ENCODE peak calls at places on chromosomes 11 and 22, in five cellular contexts. M, U, Q, F and Y are unnamed samples.

GRCh38 chr11:67301951-67302516 is 1.3 kb upstream of the SSH3 start:
- DNase-seq in M (no peak), U (no peak), Q (peak; percentile 87), F (no peak), Y (peak; percentile 28)

GRCh38 chr11:108871152-108871551 is 206.3 kb downstream of the DDX10 start:
- DNase-seq in M (peak; percentile 15), U (peak; percentile 50), Q (peak; percentile 39), F (peak; percentile 72), Y (peak; percentile 72)

GRCh38 chr11:16184588-16184987 is 171.8 kb downstream of the SOX6 start:
- DNase-seq in M (peak; percentile 21), U (no peak), Q (no peak), F (peak; percentile 11), Y (peak; percentile 72)

GRCh38 chr11:120343429-120343828 is 7.2 kb downstream of the ARHGEF12 start:
- DNase-seq in M (no peak), U (no peak), Q (no peak), F (no peak), Y (no peak)

GRCh38 chr11:123251656-123252344 is 56.8 kb upstream of the CLMP start:
- DNase-seq in M (no peak), U (no peak), Q (no peak), F (peak; percentile 70), Y (peak; percentile 80)

GRCh38 chr22:46931881-46932280 is 169.4 kb downstream of the TBC1D22A start:
- DNase-seq in M (no peak), U (no peak), Q (no peak), F (no peak), Y (no peak)

GRCh38 chr11:126893796-126894195 is 106.8 kb downstream of the KIRREL3 start:
- DNase-seq in M (no peak), U (no peak), Q (no peak), F (peak; percentile 9), Y (no peak)

GRCh38 chr22:48827904-48828555 is 999.6 kb downstream of the BRD1 start:
- DNase-seq in M (no peak), U (no peak), Q (no peak), F (no peak), Y (no peak)

GRCh38 chr11:72229925-72230763 is 5.6 kb downstream of the INPPL1 start:
- DNase-seq in M (no peak), U (no peak), Q (no peak), F (no peak), Y (no peak)

GRCh38 chr11:17594686-17595192 is 47.7 kb downstream of the OTOG start:
- DNase-seq in M (no peak), U (no peak), Q (peak; percentile 2), F (no peak), Y (no peak)

GRCh38 chr11:2414616-2415015 is 14.1 kb downstream of the TSSC4 start:
- DNase-seq in M (no peak), U (no peak), Q (no peak), F (no peak), Y (no peak)

GRCh38 chr11:2415171-2415570 is 14.6 kb downstream of the TSSC4 start:
- DNase-seq in M (no peak), U (no peak), Q (no peak), F (no peak), Y (no peak)

GRCh38 chr11:2416765-2417164 is 16.2 kb downstream of the TSSC4 start:
- DNase-seq in M (no peak), U (no peak), Q (no peak), F (no peak), Y (no peak)

GRCh38 chr11:2413735-2414579 is 13.4 kb downstream of the TSSC4 start:
- DNase-seq in M (no peak), U (no peak), Q (no peak), F (no peak), Y (no peak)

DNA sequence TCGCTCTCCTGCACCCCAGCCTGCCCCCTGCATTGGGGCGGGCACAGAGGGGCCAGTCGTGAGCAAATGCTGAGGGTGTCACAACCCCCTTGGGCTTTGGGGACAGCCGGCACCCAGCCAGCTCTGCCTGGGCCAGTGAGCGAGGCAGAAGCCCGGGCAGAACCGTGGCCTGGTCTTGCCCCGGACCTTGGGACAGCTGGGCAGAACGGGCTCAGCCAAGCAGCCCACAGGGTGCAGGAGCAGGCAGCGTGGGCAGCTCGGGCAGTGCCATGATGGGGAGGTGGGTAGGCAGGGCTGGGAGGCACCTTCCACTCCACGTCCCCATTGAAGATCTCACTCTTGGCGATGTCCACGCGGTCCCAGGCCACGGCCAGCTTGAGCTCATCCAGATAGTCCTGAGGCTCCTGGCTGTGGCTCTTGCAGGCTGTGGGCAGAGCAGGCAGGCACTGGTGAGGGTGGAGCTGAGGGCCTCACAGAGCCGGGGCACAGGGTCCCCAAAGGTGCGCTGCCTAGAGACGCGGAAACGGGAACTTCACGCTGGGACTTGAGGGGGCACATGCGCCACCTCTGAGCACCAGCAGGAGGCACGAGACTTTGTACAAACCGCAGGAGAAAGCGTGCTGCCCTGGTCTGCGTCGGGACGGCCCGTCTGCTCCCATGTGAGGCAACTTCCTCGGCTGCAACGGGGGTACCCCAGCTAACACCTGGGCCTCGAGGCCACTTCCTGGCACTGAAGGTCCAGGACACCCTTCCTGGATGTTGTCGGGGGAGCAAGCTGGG is 15.2 kb downstream of the TSSC4 start:
- DNase-seq in M (no peak), U (no peak), Q (no peak), F (no peak), Y (no peak)
- TF ChIP-seq CTCF in M (no peak), U (no peak), Q (peak; percentile 16), F (no peak), Y (no peak)

GRCh38 chr11:33863418-33864172 is 28.3 kb downstream of the LMO2 start:
- DNase-seq in M (no peak), U (no peak), Q (no peak), F (peak; percentile 4), Y (no peak)
- TF ChIP-seq CTCF in M (no peak), U (no peak), Q (peak; percentile 8), F (no peak), Y (no peak)

GRCh38 chr11:8871283-8871775 is 39.7 kb upstream of the AKIP1 start:
- DNase-seq in M (peak; percentile 92), U (peak; percentile 70), Q (peak; percentile 74), F (peak; percentile 96), Y (peak; percentile 94)

GRCh38 chr11:8867856-8868705 is 42.9 kb upstream of the AKIP1 start:
- DNase-seq in M (no peak), U (no peak), Q (no peak), F (peak; percentile 54), Y (peak; percentile 79)

GRCh38 chr11:8873966-8874365 is 37.0 kb upstream of the AKIP1 start:
- DNase-seq in M (no peak), U (no peak), Q (no peak), F (no peak), Y (no peak)

GRCh38 chr11:8872017-8872416 is 39.0 kb upstream of the AKIP1 start:
- DNase-seq in M (no peak), U (no peak), Q (no peak), F (no peak), Y (no peak)

DNA sequence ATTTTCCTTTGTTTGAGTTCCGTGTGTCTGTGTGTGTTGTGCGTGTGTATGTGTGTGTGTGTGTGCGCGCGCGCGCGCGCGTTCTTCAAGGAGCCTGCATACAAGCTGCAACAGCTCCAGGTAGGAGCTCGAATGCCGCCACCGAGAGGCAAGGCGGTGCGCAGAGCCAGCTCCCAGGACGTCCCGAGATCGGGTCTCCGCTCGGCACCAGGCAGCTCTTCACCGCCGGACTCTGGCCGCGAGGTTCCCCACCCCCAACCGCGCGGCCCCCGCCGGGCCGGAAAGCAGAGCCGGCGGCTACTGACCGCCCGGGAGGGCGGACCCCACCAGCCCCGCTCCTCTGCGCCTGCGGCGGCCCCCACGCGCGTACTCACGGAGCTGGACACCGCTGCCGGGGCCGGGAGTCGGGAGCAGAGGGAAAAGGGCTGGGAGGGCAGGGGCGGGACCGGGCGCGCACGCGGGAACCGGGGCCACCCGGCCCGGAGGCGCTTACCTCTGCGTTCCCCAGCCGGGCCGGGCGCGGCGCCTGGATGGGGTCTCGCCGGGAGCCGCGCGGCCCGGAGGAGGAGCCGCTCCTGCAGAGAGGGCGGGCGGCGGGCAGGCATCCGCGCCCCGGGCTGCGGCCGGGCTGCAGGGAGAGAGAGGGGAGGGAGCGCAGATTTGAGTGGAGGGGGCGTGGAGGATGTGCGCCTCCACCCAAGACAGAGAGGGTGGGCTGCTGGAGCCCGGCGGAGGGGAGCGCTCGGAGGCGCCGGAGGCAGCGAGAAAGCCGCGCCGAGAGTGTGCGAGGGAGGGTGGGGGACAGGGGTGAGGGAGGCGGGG is 40.3 kb upstream of the AKIP1 start:
- DNase-seq in M (no peak), U (peak; percentile 62), Q (peak; percentile 85), F (peak; percentile 74), Y (peak; percentile 66)
- TF ChIP-seq CTCF in M (no peak), U (no peak), Q (peak; percentile 26), F (no peak), Y (no peak)

GRCh38 chr22:35140879-35141745 is 75.2 kb downstream of the ISX start:
- DNase-seq in M (no peak), U (peak; percentile 47), Q (peak; percentile 72), F (no peak), Y (no peak)
- TF ChIP-seq CTCF in M (no peak), U (peak; percentile 20), Q (peak; percentile 67), F (no peak), Y (no peak)